ENCODE peak calls at places on chromosome 3, in six cellular contexts. One of them, this sample, is unnamed.

GRCh38 chr3:59607628-59608027 is 557.8 kb upstream of the CFAP20DC start:
- DNase-seq in CD8-positive, alpha-beta memory T cell: no peak
- DNase-seq in left ventricle myocardium superior: no peak
- DNase-seq in sigmoid colon: no peak
- DNase-seq in activated CD8-positive, alpha-beta memory T cell treated with anti-CD3 and anti-CD28 coated beads for 48 hours: no peak
- DNase-seq in renal cortical epithelial cell: peak
- DNase-seq in this sample: no peak

GRCh38 chr3:120094776-120095225 is 554 bp upstream of the GSK3B start:
- DNase-seq in CD8-positive, alpha-beta memory T cell: peak
- DNase-seq in left ventricle myocardium superior: peak
- DNase-seq in sigmoid colon: peak
- DNase-seq in activated CD8-positive, alpha-beta memory T cell treated with anti-CD3 and anti-CD28 coated beads for 48 hours: no peak
- DNase-seq in renal cortical epithelial cell: peak
- DNase-seq in this sample: peak

GRCh38 chr3:122092460-122093165 is 37.5 kb downstream of the CD86 start:
- DNase-seq in CD8-positive, alpha-beta memory T cell: no peak
- DNase-seq in left ventricle myocardium superior: peak
- DNase-seq in sigmoid colon: peak
- DNase-seq in activated CD8-positive, alpha-beta memory T cell treated with anti-CD3 and anti-CD28 coated beads for 48 hours: no peak
- DNase-seq in renal cortical epithelial cell: no peak
- DNase-seq in this sample: peak

GRCh38 chr3:134374791-134375541 is 719 bp upstream of the AMOTL2 start:
- DNase-seq in CD8-positive, alpha-beta memory T cell: no peak
- DNase-seq in left ventricle myocardium superior: peak
- DNase-seq in sigmoid colon: peak
- DNase-seq in activated CD8-positive, alpha-beta memory T cell treated with anti-CD3 and anti-CD28 coated beads for 48 hours: no peak
- DNase-seq in renal cortical epithelial cell: peak
- DNase-seq in this sample: no peak

GRCh38 chr3:104316118-104316517 is 1050.6 kb upstream of the ALCAM start:
- DNase-seq in CD8-positive, alpha-beta memory T cell: no peak
- DNase-seq in left ventricle myocardium superior: no peak
- DNase-seq in sigmoid colon: no peak
- DNase-seq in activated CD8-positive, alpha-beta memory T cell treated with anti-CD3 and anti-CD28 coated beads for 48 hours: no peak
- DNase-seq in renal cortical epithelial cell: peak
- DNase-seq in this sample: no peak

GRCh38 chr3:136237961-136238649 is 12.0 kb upstream of the PCCB start:
- DNase-seq in CD8-positive, alpha-beta memory T cell: no peak
- DNase-seq in left ventricle myocardium superior: no peak
- DNase-seq in sigmoid colon: no peak
- DNase-seq in activated CD8-positive, alpha-beta memory T cell treated with anti-CD3 and anti-CD28 coated beads for 48 hours: no peak
- DNase-seq in renal cortical epithelial cell: no peak
- DNase-seq in this sample: no peak

GRCh38 chr3:32913790-32914446 is 37.5 kb upstream of the CCR4 start:
- DNase-seq in CD8-positive, alpha-beta memory T cell: no peak
- DNase-seq in left ventricle myocardium superior: peak
- DNase-seq in sigmoid colon: peak
- DNase-seq in activated CD8-positive, alpha-beta memory T cell treated with anti-CD3 and anti-CD28 coated beads for 48 hours: no peak
- DNase-seq in renal cortical epithelial cell: peak
- DNase-seq in this sample: no peak

GRCh38 chr3:156135921-156136655 is 15.7 kb downstream of the KCNAB1 start:
- DNase-seq in CD8-positive, alpha-beta memory T cell: no peak
- DNase-seq in left ventricle myocardium superior: no peak
- DNase-seq in sigmoid colon: no peak
- DNase-seq in activated CD8-positive, alpha-beta memory T cell treated with anti-CD3 and anti-CD28 coated beads for 48 hours: no peak
- DNase-seq in renal cortical epithelial cell: no peak
- DNase-seq in this sample: peak

GRCh38 chr3:14216257-14217048 is 37.8 kb downstream of the LSM3 start:
- DNase-seq in CD8-positive, alpha-beta memory T cell: peak
- DNase-seq in left ventricle myocardium superior: peak
- DNase-seq in sigmoid colon: no peak
- DNase-seq in activated CD8-positive, alpha-beta memory T cell treated with anti-CD3 and anti-CD28 coated beads for 48 hours: no peak
- DNase-seq in renal cortical epithelial cell: no peak
- DNase-seq in this sample: peak

GRCh38 chr3:148992027-148992634 is 791 bp downstream of the GYG1 start:
- DNase-seq in CD8-positive, alpha-beta memory T cell: peak
- DNase-seq in left ventricle myocardium superior: peak
- DNase-seq in sigmoid colon: peak
- DNase-seq in activated CD8-positive, alpha-beta memory T cell treated with anti-CD3 and anti-CD28 coated beads for 48 hours: peak
- DNase-seq in renal cortical epithelial cell: no peak
- DNase-seq in this sample: peak

GRCh38 chr3:197204729-197205128 is 93.7 kb downstream of the DLG1 start:
- DNase-seq in CD8-positive, alpha-beta memory T cell: no peak
- DNase-seq in left ventricle myocardium superior: no peak
- DNase-seq in sigmoid colon: no peak
- DNase-seq in activated CD8-positive, alpha-beta memory T cell treated with anti-CD3 and anti-CD28 coated beads for 48 hours: no peak
- DNase-seq in renal cortical epithelial cell: no peak
- DNase-seq in this sample: no peak

GRCh38 chr3:183586477-183586876 is 31.0 kb upstream of the KLHL6 start:
- DNase-seq in CD8-positive, alpha-beta memory T cell: no peak
- DNase-seq in left ventricle myocardium superior: no peak
- DNase-seq in sigmoid colon: no peak
- DNase-seq in activated CD8-positive, alpha-beta memory T cell treated with anti-CD3 and anti-CD28 coated beads for 48 hours: no peak
- DNase-seq in renal cortical epithelial cell: no peak
- DNase-seq in this sample: no peak

GRCh38 chr3:126160243-126161210 is 19.9 kb downstream of the ALDH1L1 start:
- DNase-seq in CD8-positive, alpha-beta memory T cell: no peak
- DNase-seq in left ventricle myocardium superior: no peak
- DNase-seq in sigmoid colon: no peak
- DNase-seq in activated CD8-positive, alpha-beta memory T cell treated with anti-CD3 and anti-CD28 coated beads for 48 hours: no peak
- DNase-seq in renal cortical epithelial cell: no peak
- DNase-seq in this sample: no peak

GRCh38 chr3:129449279-129450115 is 9.5 kb downstream of the IFT122 start:
- DNase-seq in CD8-positive, alpha-beta memory T cell: no peak
- DNase-seq in left ventricle myocardium superior: no peak
- DNase-seq in sigmoid colon: no peak
- DNase-seq in activated CD8-positive, alpha-beta memory T cell treated with anti-CD3 and anti-CD28 coated beads for 48 hours: no peak
- DNase-seq in renal cortical epithelial cell: peak
- DNase-seq in this sample: no peak

GRCh38 chr3:98709433-98709832 is 53.7 kb upstream of the ST3GAL6 start:
- DNase-seq in CD8-positive, alpha-beta memory T cell: no peak
- DNase-seq in left ventricle myocardium superior: no peak
- DNase-seq in sigmoid colon: no peak
- DNase-seq in activated CD8-positive, alpha-beta memory T cell treated with anti-CD3 and anti-CD28 coated beads for 48 hours: no peak
- DNase-seq in renal cortical epithelial cell: no peak
- DNase-seq in this sample: no peak

GRCh38 chr3:97719156-97719821 is 45.3 kb upstream of the ARL6 start:
- DNase-seq in CD8-positive, alpha-beta memory T cell: peak
- DNase-seq in left ventricle myocardium superior: peak
- DNase-seq in sigmoid colon: peak
- DNase-seq in activated CD8-positive, alpha-beta memory T cell treated with anti-CD3 and anti-CD28 coated beads for 48 hours: peak
- DNase-seq in renal cortical epithelial cell: peak
- DNase-seq in this sample: peak

GRCh38 chr3:126340596-126340942 is 16.6 kb downstream of the KLF15 start:
- DNase-seq in CD8-positive, alpha-beta memory T cell: no peak
- DNase-seq in left ventricle myocardium superior: no peak
- DNase-seq in sigmoid colon: peak
- DNase-seq in activated CD8-positive, alpha-beta memory T cell treated with anti-CD3 and anti-CD28 coated beads for 48 hours: no peak
- DNase-seq in renal cortical epithelial cell: no peak
- DNase-seq in this sample: no peak

GRCh38 chr3:139522421-139522820 is 17.1 kb downstream of the RBP1 start:
- DNase-seq in CD8-positive, alpha-beta memory T cell: no peak
- DNase-seq in left ventricle myocardium superior: no peak
- DNase-seq in sigmoid colon: no peak
- DNase-seq in activated CD8-positive, alpha-beta memory T cell treated with anti-CD3 and anti-CD28 coated beads for 48 hours: no peak
- DNase-seq in renal cortical epithelial cell: no peak
- DNase-seq in this sample: no peak

GRCh38 chr3:192063570-192063969 is 602.6 kb downstream of the PYDC2 start:
- DNase-seq in CD8-positive, alpha-beta memory T cell: no peak
- DNase-seq in left ventricle myocardium superior: peak
- DNase-seq in sigmoid colon: no peak
- DNase-seq in activated CD8-positive, alpha-beta memory T cell treated with anti-CD3 and anti-CD28 coated beads for 48 hours: no peak
- DNase-seq in renal cortical epithelial cell: no peak
- DNase-seq in this sample: peak

GRCh38 chr3:139764936-139765335 is 87.2 kb upstream of the NMNAT3 start:
- DNase-seq in CD8-positive, alpha-beta memory T cell: no peak
- DNase-seq in left ventricle myocardium superior: no peak
- DNase-seq in sigmoid colon: no peak
- DNase-seq in activated CD8-positive, alpha-beta memory T cell treated with anti-CD3 and anti-CD28 coated beads for 48 hours: no peak
- DNase-seq in renal cortical epithelial cell: peak
- DNase-seq in this sample: no peak

GRCh38 chr3:50174517-50174895 is 16.9 kb upstream of the GNAT1 start:
- DNase-seq in CD8-positive, alpha-beta memory T cell: no peak
- DNase-seq in left ventricle myocardium superior: no peak
- DNase-seq in sigmoid colon: no peak
- DNase-seq in activated CD8-positive, alpha-beta memory T cell treated with anti-CD3 and anti-CD28 coated beads for 48 hours: no peak
- DNase-seq in renal cortical epithelial cell: no peak
- DNase-seq in this sample: no peak

GRCh38 chr3:30607032-30607833 is 832 bp downstream of the TGFBR2 start:
- DNase-seq in CD8-positive, alpha-beta memory T cell: peak
- DNase-seq in left ventricle myocardium superior: peak
- DNase-seq in sigmoid colon: peak
- DNase-seq in activated CD8-positive, alpha-beta memory T cell treated with anti-CD3 and anti-CD28 coated beads for 48 hours: peak
- DNase-seq in renal cortical epithelial cell: no peak
- DNase-seq in this sample: peak

GRCh38 chr3:150825916-150826377 is 63.0 kb upstream of the SIAH2 start:
- DNase-seq in CD8-positive, alpha-beta memory T cell: no peak
- DNase-seq in left ventricle myocardium superior: no peak
- DNase-seq in sigmoid colon: no peak
- DNase-seq in activated CD8-positive, alpha-beta memory T cell treated with anti-CD3 and anti-CD28 coated beads for 48 hours: no peak
- DNase-seq in renal cortical epithelial cell: no peak
- DNase-seq in this sample: no peak

GRCh38 chr3:64188810-64189560 is 36.3 kb downstream of the PRICKLE2 start:
- DNase-seq in CD8-positive, alpha-beta memory T cell: no peak
- DNase-seq in left ventricle myocardium superior: no peak
- DNase-seq in sigmoid colon: peak
- DNase-seq in activated CD8-positive, alpha-beta memory T cell treated with anti-CD3 and anti-CD28 coated beads for 48 hours: no peak
- DNase-seq in renal cortical epithelial cell: peak
- DNase-seq in this sample: no peak